ENCODE peak calls at places on chromosomes 3 and 15, in seven cellular contexts. K is B cell, R is A549, C is MM.1S, U is uterus, H is BJ, F is tibial artery. B is an unnamed sample.

GRCh38 chr15:60795889-60796288 is 316.9 kb upstream of the ICE2 start:
- DNase-seq in R (no peak), H (no peak), U (no peak), K (no peak), F (no peak), C (peak; percentile 22), B (no peak)

GRCh38 chr15:60095711-60096110 is 91.6 kb downstream of the FOXB1 start:
- DNase-seq in H (no peak), C (no peak), U (no peak), F (no peak), K (peak; percentile 5), R (no peak), B (no peak)

GRCh38 chr3:39192490-39193092 is at the start of gene XIRP1:
- DNase-seq in C (no peak), U (no peak), K (no peak), R (no peak), F (no peak), H (no peak), B (no peak)

GRCh38 chr15:32717290-32718081 is at the start of gene GREM1:
- DNase-seq in U (no peak), R (no peak), C (no peak), H (no peak), K (no peak), F (no peak), B (no peak)

GRCh38 chr15:55356985-55357585 is 38.1 kb downstream of the PIGB start:
- DNase-seq in H (no peak), K (no peak), U (no peak), C (no peak), R (no peak), F (no peak), B (no peak)

GRCh38 chr15:41495736-41496599 is 2.3 kb downstream of the ITPKA start:
- DNase-seq in K (no peak), U (no peak), R (no peak), H (no peak), C (no peak), F (no peak), B (no peak)

GRCh38 chr3:109241459-109241858 is 74.9 kb downstream of the DPPA2 start:
- DNase-seq in K (no peak), C (no peak), R (no peak), F (no peak), H (no peak), U (no peak), B (no peak)

GRCh38 chr3:146134348-146135117 is 26.5 kb downstream of the PLOD2 start:
- DNase-seq in R (no peak), C (no peak), U (no peak), H (no peak), F (no peak), K (no peak), B (no peak)

GRCh38 chr15:31489281-31489680 is 162.6 kb downstream of the KLF13 start:
- DNase-seq in H (no peak), F (no peak), U (no peak), C (no peak), R (no peak), K (no peak), B (no peak)

GRCh38 chr3:152121292-152121654 is 147.5 kb upstream of the MBNL1 start:
- DNase-seq in U (no peak), H (peak; percentile 79), F (no peak), K (no peak), R (peak; percentile 23), C (no peak), B (no peak)

GRCh38 chr15:49751191-49751590 is 130.3 kb downstream of the DTWD1 start:
- DNase-seq in F (peak; percentile 74), C (no peak), H (no peak), U (no peak), R (no peak), K (no peak), B (no peak)

GRCh38 chr15:58292761-58293175 is 139.0 kb upstream of the LIPC start:
- DNase-seq in C (peak; percentile 84), U (no peak), K (no peak), R (no peak), F (no peak), H (no peak), B (no peak)

DNA sequence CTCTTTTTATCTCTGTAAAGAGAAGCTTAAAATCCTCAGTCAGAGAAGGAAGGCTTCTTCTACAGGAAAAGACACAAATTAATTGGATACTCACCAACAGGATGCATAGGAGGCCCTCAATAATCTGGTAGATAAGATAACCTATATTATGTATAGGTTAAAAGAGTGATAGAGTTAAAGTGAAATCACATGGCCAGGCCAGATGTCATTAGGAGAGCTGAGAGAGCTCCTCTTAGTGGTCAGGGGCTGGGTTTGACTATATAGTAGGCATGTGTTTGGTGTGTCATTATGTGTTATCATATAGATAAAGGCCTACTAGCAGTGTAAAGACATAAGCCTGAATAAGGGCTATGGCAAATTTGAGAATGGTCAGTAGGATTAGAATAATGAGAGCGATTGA is 479.3 kb downstream of the EPHA3 start:
- DNase-seq in H (no peak), U (no peak), K (no peak), C (no peak), R (no peak), F (no peak), B (no peak)
- TF ChIP-seq CTCF in H (no peak), U (no peak), K (no peak), C (no peak), R (no peak), F (no peak), B (no peak)

DNA sequence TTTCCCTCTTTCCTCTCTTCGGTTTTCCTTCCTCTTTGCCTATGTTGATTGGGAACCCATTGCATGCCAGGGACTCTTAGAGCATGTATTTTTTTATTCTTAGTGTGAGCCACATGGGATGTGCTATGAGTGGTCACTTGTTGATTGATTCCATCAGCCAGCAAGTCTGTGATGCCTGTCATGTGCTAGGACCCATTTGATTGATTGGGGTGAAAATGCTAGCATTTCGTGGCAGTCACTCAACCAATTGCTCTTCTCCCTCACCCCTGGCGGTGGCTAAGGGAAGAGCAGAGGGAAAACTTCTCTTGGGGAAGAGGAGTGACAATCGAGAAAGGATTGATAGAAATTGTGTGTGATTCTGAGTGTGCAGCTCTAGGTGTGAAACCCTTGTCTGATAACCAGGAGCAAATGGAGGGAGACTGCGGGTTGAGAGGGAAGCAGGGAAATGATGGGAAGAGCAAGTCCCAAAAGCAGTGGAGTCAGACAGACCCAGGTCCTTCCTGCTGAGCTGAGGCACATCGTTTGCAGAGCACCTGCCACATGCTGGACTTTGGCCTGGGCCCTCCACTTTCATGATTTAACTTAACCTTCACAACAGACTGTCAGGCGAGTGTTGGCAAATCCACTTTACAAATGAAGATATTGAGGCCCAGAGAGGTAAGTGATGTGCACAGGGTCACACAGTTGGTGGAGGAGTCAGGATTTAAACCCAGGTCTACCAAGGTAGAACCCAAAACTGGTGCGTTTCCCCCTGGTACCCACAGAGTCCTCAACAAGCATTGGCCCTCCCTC is 40.0 kb downstream of the SLC6A11 start:
- DNase-seq in F (no peak), H (no peak), C (no peak), K (no peak), U (no peak), R (peak; percentile 17), B (no peak)
- TF ChIP-seq CTCF in F (no peak), H (peak; percentile 29), C (peak; percentile 31), K (no peak), U (no peak), R (no peak), B (no peak)

DNA sequence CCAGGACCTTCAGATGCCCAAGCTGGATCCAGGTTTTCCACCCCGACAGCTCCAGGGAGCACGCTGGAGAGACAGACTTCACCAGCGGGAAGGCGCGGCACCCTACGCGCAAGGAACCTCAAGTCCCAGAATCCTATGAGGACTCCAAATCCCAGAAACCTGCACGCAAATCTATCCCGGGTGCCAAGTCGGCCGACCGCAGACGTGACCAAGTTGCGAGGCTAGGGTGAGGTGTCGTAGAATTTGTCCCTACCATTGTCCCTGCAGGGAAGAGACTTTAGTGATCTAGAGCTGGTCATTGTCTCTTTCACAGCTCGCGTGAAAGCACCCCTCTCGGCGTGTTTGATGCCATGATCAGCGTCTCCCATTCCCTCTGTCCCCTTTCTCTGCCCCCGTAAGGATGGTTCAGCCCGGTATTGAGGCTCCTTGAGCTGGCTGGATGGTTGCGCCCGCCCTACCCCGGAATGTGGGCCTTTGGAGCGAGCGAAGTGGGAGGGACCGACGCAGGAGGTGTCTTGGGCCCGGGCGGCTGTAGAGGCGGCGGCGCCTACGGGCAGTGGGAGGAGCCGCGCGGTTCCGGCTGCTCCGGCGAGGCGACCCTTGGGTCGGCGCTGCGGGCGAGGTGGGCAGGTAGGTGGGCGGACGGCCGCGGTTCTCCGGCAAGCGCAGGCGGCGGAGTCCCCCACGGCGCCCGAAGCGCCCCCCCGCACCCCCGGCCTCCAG is at the start of gene PRKCI:
- DNase-seq in C (peak; percentile 99), H (peak; percentile 67), U (peak; percentile 94), F (peak; percentile 97), K (peak; percentile 78), R (peak; percentile 98), B (peak; percentile 78)
- TF ChIP-seq CTCF in C (no peak), H (no peak), U (no peak), F (no peak), K (no peak), R (no peak), B (no peak)

GRCh38 chr15:74038707-74039655 is 43.4 kb downstream of the GOLGA6A start:
- DNase-seq in H (no peak), R (no peak), K (no peak), C (no peak), U (no peak), F (no peak), B (no peak)

GRCh38 chr15:74035121-74035829 is 40.8 kb downstream of the PML start:
- DNase-seq in K (no peak), F (no peak), U (no peak), H (no peak), C (no peak), R (no peak), B (no peak)

GRCh38 chr15:74034206-74034755 is 39.8 kb downstream of the PML start:
- DNase-seq in F (no peak), H (no peak), C (no peak), K (no peak), U (no peak), R (no peak), B (no peak)

GRCh38 chr15:74037171-74038117 is 42.9 kb downstream of the PML start:
- DNase-seq in K (no peak), H (no peak), R (no peak), C (no peak), U (no peak), F (no peak), B (no peak)

DNA sequence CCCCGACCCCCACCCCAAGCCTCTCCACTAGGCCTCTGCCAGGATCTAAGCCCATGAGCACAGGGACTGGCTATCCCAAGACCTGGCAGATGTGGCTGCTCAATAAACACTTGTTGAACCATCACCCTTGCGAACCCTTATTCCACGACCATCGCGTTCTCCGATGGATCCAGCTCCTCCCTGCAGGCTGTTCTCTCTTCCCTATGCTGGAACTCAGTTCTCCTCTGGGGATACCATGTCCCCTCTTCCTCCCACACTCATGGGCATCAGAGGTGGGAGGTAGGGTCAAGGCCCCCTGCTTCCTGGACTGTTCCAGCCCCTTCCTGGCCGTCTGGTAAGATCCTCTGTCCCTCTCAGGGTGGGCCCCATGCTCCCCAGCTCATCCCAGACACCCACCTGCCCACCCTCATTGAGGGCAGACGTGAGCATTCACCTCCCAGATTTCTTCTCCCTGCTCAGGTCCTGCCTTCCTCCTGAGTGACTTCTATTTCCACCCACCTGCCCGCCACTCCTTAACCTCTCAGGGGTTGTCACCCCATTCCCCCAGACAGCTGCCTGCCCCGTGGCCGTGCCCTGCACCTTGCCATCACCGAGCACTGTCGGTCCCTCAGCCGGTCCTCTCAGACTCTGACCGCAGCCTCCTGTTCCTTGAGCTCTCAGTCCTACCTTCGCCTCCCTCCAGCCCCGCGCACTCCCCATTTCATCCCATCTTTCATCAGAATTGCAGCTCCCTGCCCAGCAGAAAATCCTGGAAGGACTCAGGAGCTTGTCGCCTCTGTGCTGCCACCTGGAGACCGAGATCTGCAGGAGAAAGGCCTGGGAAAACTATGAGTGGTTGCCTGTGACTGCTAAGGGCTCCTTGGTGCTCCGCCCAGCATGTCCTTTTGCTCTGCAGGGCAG is 42.0 kb downstream of the PML start:
- DNase-seq in R (peak; percentile 57), K (no peak), U (peak; percentile 78), H (no peak), F (no peak), C (no peak), B (no peak)
- TF ChIP-seq CTCF in R (peak; percentile 46), K (no peak), U (peak; percentile 54), H (peak; percentile 75), F (peak; percentile 32), C (peak; percentile 19), B (no peak)